ENCODE peak calls at places on chromosomes 1 and 21, in four cellular contexts. R, W, K and X are unnamed samples.

GRCh38 chr1:93710949-93711591 is 29.4 kb upstream of the BCAR3 start:
- DNase-seq in R (no peak), W (no peak), K (no peak), X (no peak)

GRCh38 chr1:224180783-224181452 is 2.1 kb upstream of the DEGS1 start:
- DNase-seq in R (no peak), W (no peak), K (no peak), X (no peak)

GRCh38 chr1:210072129-210072528 is 134.1 kb downstream of the SYT14 start:
- DNase-seq in R (no peak), W (no peak), K (no peak), X (no peak)

GRCh38 chr1:23530750-23531651 is at the start of gene E2F2:
- DNase-seq in R (peak), W (peak), K (peak), X (peak)

GRCh38 chr1:205430631-205431305 is 8.9 kb upstream of the LEMD1 start:
- DNase-seq in R (no peak), W (peak), K (peak), X (peak)

GRCh38 chr1:21534674-21535378 is 25.6 kb downstream of the ALPL start:
- DNase-seq in R (no peak), W (peak), K (peak), X (no peak)

GRCh38 chr1:206030714-206031113 is 7.0 kb upstream of the CTSE start:
- DNase-seq in R (no peak), W (peak), K (peak), X (no peak)

GRCh38 chr1:44549491-44549890 is 124.8 kb downstream of the TMEM53 start:
- DNase-seq in R (no peak), W (no peak), K (no peak), X (no peak)

GRCh38 chr1:41805771-41806471 is 112.8 kb downstream of the HIVEP3 start:
- DNase-seq in R (no peak), W (no peak), K (no peak), X (no peak)

GRCh38 chr1:79041666-79042065 is 35.1 kb upstream of the ADGRL4 start:
- DNase-seq in R (no peak), W (no peak), K (no peak), X (no peak)

GRCh38 chr1:223022641-223023473 is 120.2 kb downstream of the TLR5 start:
- DNase-seq in R (no peak), W (no peak), K (no peak), X (no peak)

GRCh38 chr21:31347435-31348032 is 3.5 kb upstream of the TIAM1 start:
- DNase-seq in R (no peak), W (peak), K (no peak), X (no peak)

GRCh38 chr1:55255901-55256300 is 40.7 kb upstream of the USP24 start:
- DNase-seq in R (no peak), W (no peak), K (no peak), X (no peak)

GRCh38 chr1:215637041-215637573 is 70.0 kb downstream of the KCTD3 start:
- DNase-seq in R (peak), W (no peak), K (peak), X (no peak)
- TF ChIP-seq CTCF in R (no peak), W (no peak), K (no peak), X (peak)

DNA sequence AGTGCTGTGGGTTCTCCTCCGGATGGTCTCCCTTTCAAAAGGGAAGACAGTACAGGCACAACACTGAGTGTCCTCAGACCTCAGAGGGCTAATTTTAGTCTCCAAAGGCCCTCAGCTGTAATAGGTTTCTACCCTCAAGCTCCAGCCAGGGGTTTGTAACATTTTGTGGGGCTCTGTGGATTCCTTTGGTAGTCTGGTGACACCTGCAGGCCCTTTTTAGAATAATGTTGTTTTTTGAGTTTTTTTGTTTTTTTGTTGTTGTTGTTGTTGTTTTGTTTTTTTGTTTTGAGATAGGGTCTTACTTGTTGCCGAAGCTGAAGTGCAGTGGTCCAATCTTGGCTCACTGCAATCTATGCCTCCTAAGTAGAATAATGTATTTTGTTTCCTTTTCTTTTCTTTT is 15.0 kb upstream of the TMEM201 start:
- DNase-seq in R (no peak), W (peak), K (no peak), X (no peak)
- TF ChIP-seq CTCF in R (peak), W (peak), K (peak), X (peak)

GRCh38 chr1:180781718-180782117 is 131.0 kb upstream of the KIAA1614 start:
- DNase-seq in R (no peak), W (no peak), K (no peak), X (no peak)

GRCh38 chr1:180777072-180777689 is 135.5 kb upstream of the KIAA1614 start:
- DNase-seq in R (no peak), W (no peak), K (no peak), X (no peak)

GRCh38 chr1:180775801-180776200 is 136.9 kb upstream of the KIAA1614 start:
- DNase-seq in R (no peak), W (no peak), K (no peak), X (no peak)

GRCh38 chr1:180779584-180779983 is 133.1 kb upstream of the KIAA1614 start:
- DNase-seq in R (no peak), W (no peak), K (no peak), X (no peak)

DNA sequence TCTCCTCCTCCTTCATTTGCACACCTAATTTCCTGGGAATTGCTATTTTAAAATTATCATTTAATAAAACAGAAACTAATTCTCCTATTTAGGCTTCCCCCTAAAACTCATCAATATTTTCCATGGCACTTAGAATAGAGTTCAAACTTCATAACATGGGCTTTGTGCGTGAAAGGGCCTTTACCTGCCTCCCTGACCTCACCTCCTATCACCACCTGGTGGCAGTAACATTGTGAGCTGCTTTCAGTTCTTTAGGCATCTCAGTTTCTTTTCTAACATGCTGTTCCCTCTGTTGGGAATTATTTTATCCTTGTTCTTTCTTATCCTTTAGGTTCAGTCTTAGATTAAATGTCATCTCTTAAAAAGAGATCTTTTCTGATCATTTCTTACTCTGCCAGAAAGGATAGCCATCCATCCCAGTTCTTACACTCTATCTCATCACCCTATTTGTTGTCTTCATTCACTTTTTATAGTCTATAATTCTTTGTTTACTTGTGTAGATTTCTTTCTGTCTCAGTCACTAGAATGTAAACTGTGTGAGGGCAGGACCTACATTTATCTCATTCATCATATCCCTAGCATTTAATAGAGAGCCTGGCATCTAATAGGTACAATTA is 133.8 kb upstream of the KIAA1614 start:
- DNase-seq in R (no peak), W (peak), K (peak), X (no peak)
- TF ChIP-seq CTCF in R (no peak), W (peak), K (peak), X (peak)

DNA sequence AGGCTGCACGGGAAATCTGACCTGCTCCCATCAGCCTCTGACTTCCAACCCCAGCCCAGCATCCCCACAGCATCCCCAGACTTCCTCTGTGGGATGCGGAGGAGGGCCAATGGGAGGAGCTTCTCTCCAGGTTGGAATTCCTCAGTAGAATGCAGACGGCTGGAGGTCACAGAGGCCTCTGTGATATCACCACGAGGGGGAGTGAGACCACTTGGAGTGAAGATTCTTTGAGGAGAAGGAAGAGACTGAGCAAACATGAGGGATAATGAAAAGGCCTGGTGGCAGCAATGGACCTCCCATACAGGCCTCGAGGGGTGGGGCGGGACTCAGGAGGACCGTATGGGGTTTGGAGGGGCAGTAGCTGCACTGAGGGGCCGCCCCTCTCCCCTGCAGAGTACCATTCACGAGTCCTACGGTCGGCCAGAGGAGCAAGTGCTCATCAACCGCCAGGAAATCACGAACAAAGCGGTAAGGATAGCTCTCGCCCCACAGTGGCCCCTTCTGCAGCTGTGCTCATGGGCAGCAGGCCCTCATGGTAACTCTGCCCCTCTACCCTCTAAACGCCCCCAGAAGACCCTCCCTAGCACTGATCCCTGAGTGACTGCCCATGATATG is at the start of gene CATSPER4:
- DNase-seq in R (no peak), W (no peak), K (no peak), X (no peak)
- TF ChIP-seq CTCF in R (no peak), W (no peak), K (peak), X (peak)